ENCODE peak calls at places on chromosomes 4 and X, in nine cellular contexts. F, O, Q, D, L, Z, V, P and T are unnamed samples.

GRCh38 chrX:47482512-47483309 is at the start of gene ZNF41:
- DNase-seq in L (peak), D (peak), P (peak), O (no peak), F (peak), Q (peak), V (peak), Z (peak), T (peak)

GRCh38 chr4:148831945-148832344 is 389.7 kb upstream of the NR3C2 start:
- DNase-seq in L (peak), O (no peak), V (peak), F (no peak), P (no peak), Z (no peak), D (no peak), Q (no peak), T (no peak)

GRCh38 chrX:46381630-46382029 is 163.6 kb downstream of the ZNF674 start:
- DNase-seq in D (no peak), L (peak), V (peak), Z (peak), P (peak), F (no peak), O (no peak), Q (no peak), T (peak)

GRCh38 chrX:153744210-153745066 is 19.6 kb upstream of the PLXNB3 start:
- DNase-seq in O (no peak), V (no peak), Z (no peak), F (no peak), P (no peak), Q (no peak), D (no peak), L (no peak), T (peak)

GRCh38 chr4:158411180-158411721 is 110.4 kb upstream of the RXFP1 start:
- DNase-seq in L (no peak), F (no peak), Z (no peak), O (no peak), D (no peak), Q (no peak), V (peak), P (no peak), T (no peak)

GRCh38 chrX:71667328-71668247 is at the start of gene LOC101059915:
- DNase-seq in V (no peak), O (no peak), P (no peak), D (no peak), L (no peak), Z (no peak), Q (peak), F (no peak), T (no peak)

GRCh38 chr4:2574863-2575262 is 38.4 kb downstream of the FAM193A start:
- DNase-seq in O (no peak), D (no peak), L (no peak), P (no peak), Q (no peak), F (no peak), V (no peak), Z (peak), T (no peak)

GRCh38 chr4:125389713-125390112 is 75.0 kb downstream of the FAT4 start:
- DNase-seq in P (no peak), O (peak), Q (no peak), F (no peak), Z (no peak), L (peak), D (no peak), V (peak), T (no peak)

GRCh38 chr4:48683784-48684666 is 96.1 kb downstream of the FRYL start:
- DNase-seq in F (no peak), Q (no peak), P (no peak), Z (peak), D (no peak), L (no peak), V (no peak), O (no peak), T (no peak)

GRCh38 chr4:98646422-98646821 is 12.0 kb downstream of the TSPAN5 start:
- DNase-seq in O (no peak), L (no peak), Q (no peak), P (no peak), V (no peak), F (no peak), D (no peak), Z (no peak), T (no peak)

GRCh38 chr4:70739496-70740337 is 18.0 kb downstream of the RUFY3 start:
- DNase-seq in F (no peak), Q (no peak), Z (peak), D (no peak), V (no peak), P (peak), L (no peak), O (no peak), T (no peak)

GRCh38 chr4:95637047-95637600 is 88.4 kb upstream of the UNC5C start:
- DNase-seq in O (no peak), Z (no peak), Q (no peak), P (no peak), F (no peak), V (peak), D (no peak), L (no peak), T (peak)
- TF ChIP-seq CTCF in O (no peak), Z (no peak), Q (peak), P (no peak), F (peak), V (peak), D (peak), L (no peak), T (peak)

GRCh38 chr4:169902658-169903345 is 123.4 kb downstream of the MFAP3L start:
- DNase-seq in O (no peak), Q (no peak), D (peak), L (no peak), V (no peak), F (no peak), P (no peak), Z (no peak), T (no peak)
- TF ChIP-seq CTCF in O (no peak), Q (no peak), D (peak), L (no peak), V (no peak), F (no peak), P (no peak), Z (no peak), T (no peak)

GRCh38 chrX:1535241-1536041 is 1.5 kb downstream of the P2RY8 start:
- DNase-seq in V (no peak), Q (peak), P (peak), Z (peak), D (no peak), L (no peak), F (no peak), O (no peak), T (no peak)

GRCh38 chrX:1536712-1537030 is 314 bp downstream of the P2RY8 start:
- DNase-seq in D (peak), Q (peak), V (no peak), Z (no peak), O (no peak), F (no peak), P (no peak), L (no peak), T (no peak)

GRCh38 chrX:1534321-1535168 is 2.4 kb downstream of the P2RY8 start:
- DNase-seq in D (no peak), O (no peak), F (no peak), Z (peak), P (peak), Q (peak), L (no peak), V (no peak), T (no peak)

GRCh38 chrX:1533083-1533482 is 3.9 kb downstream of the P2RY8 start:
- DNase-seq in F (no peak), V (no peak), P (peak), O (no peak), Q (no peak), D (no peak), Z (no peak), L (no peak), T (no peak)

GRCh38 chrX:1537031-1537715 is at the start of gene P2RY8:
- DNase-seq in Q (peak), O (no peak), Z (peak), D (peak), F (no peak), V (peak), P (peak), L (no peak), T (no peak)
- TF ChIP-seq CTCF in Q (no peak), O (no peak), Z (no peak), D (no peak), F (no peak), V (no peak), P (peak), L (no peak), T (no peak)

GRCh38 chr4:4248036-4248884 is at the start of gene TMEM128:
- DNase-seq in Z (peak), P (peak), V (peak), Q (peak), D (peak), F (peak), O (peak), L (peak), T (peak)
- TF ChIP-seq CTCF in Z (no peak), P (peak), V (peak), Q (peak), D (peak), F (peak), O (peak), L (peak), T (peak)

GRCh38 chr4:24640433-24640832 is 56.1 kb upstream of the DHX15 start:
- DNase-seq in F (no peak), D (no peak), P (no peak), O (no peak), V (no peak), L (no peak), Z (no peak), Q (no peak), T (no peak)
- TF ChIP-seq CTCF in F (no peak), D (no peak), P (no peak), O (no peak), V (no peak), L (no peak), Z (no peak), Q (no peak), T (no peak)

GRCh38 chr4:39255266-39255665 is 72.9 kb downstream of the WDR19 start:
- DNase-seq in Z (no peak), F (no peak), Q (no peak), O (peak), P (no peak), D (no peak), L (peak), V (peak), T (no peak)
- TF ChIP-seq CTCF in Z (no peak), F (no peak), Q (no peak), O (peak), P (no peak), D (no peak), L (peak), V (peak), T (no peak)

GRCh38 chr4:155170569-155170968 is 37.9 kb upstream of the NPY2R start:
- DNase-seq in L (no peak), O (no peak), F (no peak), Q (no peak), Z (no peak), P (no peak), V (no peak), D (no peak), T (no peak)
- TF ChIP-seq CTCF in L (no peak), O (no peak), F (no peak), Q (no peak), Z (no peak), P (no peak), V (no peak), D (no peak), T (no peak)

DNA sequence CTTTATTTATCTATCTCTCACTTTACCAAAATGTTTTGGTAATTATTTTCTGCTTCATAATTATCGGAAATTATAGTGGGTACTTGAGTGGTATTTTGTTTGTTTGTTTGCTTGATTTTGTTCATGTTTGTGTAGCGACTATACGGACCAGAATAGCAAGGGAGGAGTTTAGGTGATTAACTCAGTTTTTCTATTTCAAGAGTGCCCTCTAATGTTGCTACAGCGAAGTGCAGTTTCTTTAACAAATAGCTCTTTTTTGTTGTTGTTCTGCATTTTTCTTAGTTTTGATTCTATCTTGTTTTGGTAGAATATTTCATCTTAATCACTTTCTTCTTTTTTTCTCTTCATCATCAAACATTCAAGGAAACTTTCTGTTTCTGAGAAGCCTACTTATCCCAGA is 40.8 kb upstream of the QRFPR start:
- DNase-seq in L (no peak), O (no peak), D (no peak), V (peak), P (no peak), Q (no peak), Z (peak), F (no peak), T (no peak)
- TF ChIP-seq CTCF in L (peak), O (peak), D (no peak), V (peak), P (peak), Q (peak), Z (peak), F (peak), T (peak)

GRCh38 chr4:100421356-100421978 is 96.4 kb downstream of the EMCN start:
- DNase-seq in Z (peak), D (no peak), V (peak), P (no peak), O (no peak), L (peak), F (no peak), Q (no peak), T (no peak)
- TF ChIP-seq CTCF in Z (peak), D (peak), V (peak), P (peak), O (peak), L (peak), F (peak), Q (peak), T (peak)